ENCODE peak calls at places on chromosome 14, in four cellular contexts. One of them, this sample, is unnamed.

GRCh38 chr14:101105045-101105444 is 201.5 kb upstream of the RTL1 start:
- DNase-seq in H1: no peak
- DNase-seq in HepG2: no peak
- DNase-seq in SK-N-SH: no peak
- DNase-seq in this sample: no peak

GRCh38 chr14:75531660-75532317 is 9.5 kb downstream of the BATF start:
- DNase-seq in H1: no peak
- DNase-seq in HepG2: no peak
- DNase-seq in SK-N-SH: no peak
- DNase-seq in this sample: no peak

GRCh38 chr14:97369901-97370300 is 572.7 kb downstream of the VRK1 start:
- DNase-seq in H1: no peak
- DNase-seq in HepG2: no peak
- DNase-seq in SK-N-SH: no peak
- DNase-seq in this sample: no peak

GRCh38 chr14:32986791-32987545 is 48.3 kb downstream of the NPAS3 start:
- DNase-seq in H1: no peak
- DNase-seq in HepG2: no peak
- DNase-seq in SK-N-SH: no peak
- DNase-seq in this sample: no peak

GRCh38 chr14:99383457-99384428 is 96.9 kb downstream of the SETD3 start:
- DNase-seq in H1: no peak
- DNase-seq in HepG2: no peak
- DNase-seq in SK-N-SH: no peak
- DNase-seq in this sample: no peak

GRCh38 chr14:86346818-86347384 is 817.0 kb downstream of the FLRT2 start:
- DNase-seq in H1: no peak
- DNase-seq in HepG2: no peak
- DNase-seq in SK-N-SH: no peak
- DNase-seq in this sample: no peak

GRCh38 chr14:91996951-91997371 is 42.9 kb downstream of the TRIP11 start:
- DNase-seq in H1: no peak
- DNase-seq in HepG2: peak
- DNase-seq in SK-N-SH: peak
- DNase-seq in this sample: no peak

GRCh38 chr14:79971330-79971729 is 240.0 kb downstream of the DIO2 start:
- DNase-seq in H1: no peak
- DNase-seq in HepG2: no peak
- DNase-seq in SK-N-SH: no peak
- DNase-seq in this sample: no peak

GRCh38 chr14:22370084-22370847 is 218.8 kb downstream of the DAD1 start:
- DNase-seq in H1: no peak
- DNase-seq in HepG2: no peak
- DNase-seq in SK-N-SH: no peak
- DNase-seq in this sample: no peak

GRCh38 chr14:32761381-32761968 is 177.2 kb upstream of the NPAS3 start:
- DNase-seq in H1: no peak
- DNase-seq in HepG2: no peak
- DNase-seq in SK-N-SH: no peak
- DNase-seq in this sample: no peak

GRCh38 chr14:100402631-100403030 is 79.5 kb downstream of the SLC25A47 start:
- DNase-seq in H1: no peak
- DNase-seq in HepG2: no peak
- DNase-seq in SK-N-SH: no peak
- DNase-seq in this sample: no peak

GRCh38 chr14:57918791-57919190 is 52.9 kb upstream of the SLC35F4 start:
- DNase-seq in H1: no peak
- DNase-seq in HepG2: no peak
- DNase-seq in SK-N-SH: no peak
- DNase-seq in this sample: no peak

GRCh38 chr14:35201066-35201465 is 78.7 kb downstream of the PRORP start:
- DNase-seq in H1: no peak
- DNase-seq in HepG2: no peak
- DNase-seq in SK-N-SH: no peak
- DNase-seq in this sample: no peak

GRCh38 chr14:32457213-32457920 is 128.3 kb downstream of the AKAP6 start:
- DNase-seq in H1: no peak
- DNase-seq in HepG2: no peak
- DNase-seq in SK-N-SH: peak
- DNase-seq in this sample: no peak

GRCh38 chr14:73896521-73896920 is 9.9 kb downstream of the ZNF410 start:
- DNase-seq in H1: no peak
- DNase-seq in HepG2: no peak
- DNase-seq in SK-N-SH: no peak
- DNase-seq in this sample: no peak

GRCh38 chr14:103223818-103224352 is 100.6 kb downstream of the TNFAIP2 start:
- DNase-seq in H1: no peak
- DNase-seq in HepG2: no peak
- DNase-seq in SK-N-SH: no peak
- DNase-seq in this sample: no peak

GRCh38 chr14:47154276-47154797 is 502.8 kb upstream of the RPL10L start:
- DNase-seq in H1: no peak
- DNase-seq in HepG2: no peak
- DNase-seq in SK-N-SH: no peak
- DNase-seq in this sample: no peak

GRCh38 chr14:77124345-77125274 is 17.0 kb downstream of the ZDHHC22 start:
- DNase-seq in H1: no peak
- DNase-seq in HepG2: no peak
- DNase-seq in SK-N-SH: peak
- DNase-seq in this sample: no peak

GRCh38 chr14:71139058-71139946 is 232.0 kb downstream of the PCNX1 start:
- DNase-seq in H1: peak
- DNase-seq in HepG2: peak
- DNase-seq in SK-N-SH: peak
- DNase-seq in this sample: peak

GRCh38 chr14:100606687-100607610 is 19.7 kb upstream of the BEGAIN start:
- DNase-seq in H1: no peak
- DNase-seq in HepG2: no peak
- DNase-seq in SK-N-SH: peak
- DNase-seq in this sample: no peak

GRCh38 chr14:33564774-33565630 is 385.9 kb downstream of the EGLN3 start:
- DNase-seq in H1: peak
- DNase-seq in HepG2: peak
- DNase-seq in SK-N-SH: no peak
- DNase-seq in this sample: peak

GRCh38 chr14:61618448-61618847 is 76.9 kb upstream of the HIF1A start:
- DNase-seq in H1: no peak
- DNase-seq in HepG2: no peak
- DNase-seq in SK-N-SH: no peak
- DNase-seq in this sample: no peak

GRCh38 chr14:61623927-61624326 is 71.4 kb upstream of the HIF1A start:
- DNase-seq in H1: no peak
- DNase-seq in HepG2: no peak
- DNase-seq in SK-N-SH: no peak
- DNase-seq in this sample: no peak

GRCh38 chr14:61619494-61619893 is 75.8 kb upstream of the HIF1A start:
- DNase-seq in H1: no peak
- DNase-seq in HepG2: no peak
- DNase-seq in SK-N-SH: no peak
- DNase-seq in this sample: no peak

GRCh38 chr14:61621444-61621843 is 73.9 kb upstream of the HIF1A start:
- DNase-seq in H1: no peak
- DNase-seq in HepG2: no peak
- DNase-seq in SK-N-SH: no peak
- DNase-seq in this sample: no peak

GRCh38 chr14:61620130-61620946 is 75.0 kb upstream of the HIF1A start:
- DNase-seq in H1: no peak
- DNase-seq in HepG2: peak
- DNase-seq in SK-N-SH: no peak
- DNase-seq in this sample: peak
- H3K27ac ChIP-seq in H1: no peak
- H3K27ac ChIP-seq in HepG2: no peak
- H3K27ac ChIP-seq in SK-N-SH: peak
- H3K27ac ChIP-seq in this sample: no peak

GRCh38 chr14:93103392-93104080 is 12.2 kb downstream of the ITPK1 start:
- DNase-seq in H1: no peak
- DNase-seq in HepG2: no peak
- DNase-seq in SK-N-SH: peak
- DNase-seq in this sample: peak
- TF ChIP-seq TCF12 in H1: no peak
- TF ChIP-seq TCF12 in HepG2: no peak
- TF ChIP-seq TCF12 in SK-N-SH: no peak
- TF ChIP-seq TCF12 in this sample: no peak

GRCh38 chr14:24188251-24189058 is at the start of gene IPO4:
- DNase-seq in H1: peak
- DNase-seq in HepG2: peak
- DNase-seq in SK-N-SH: peak
- DNase-seq in this sample: peak
- H3K4me2 ChIP-seq in H1: peak
- H3K4me2 ChIP-seq in HepG2: peak
- H3K4me2 ChIP-seq in SK-N-SH: peak
- H3K4me2 ChIP-seq in this sample: peak

DNA sequence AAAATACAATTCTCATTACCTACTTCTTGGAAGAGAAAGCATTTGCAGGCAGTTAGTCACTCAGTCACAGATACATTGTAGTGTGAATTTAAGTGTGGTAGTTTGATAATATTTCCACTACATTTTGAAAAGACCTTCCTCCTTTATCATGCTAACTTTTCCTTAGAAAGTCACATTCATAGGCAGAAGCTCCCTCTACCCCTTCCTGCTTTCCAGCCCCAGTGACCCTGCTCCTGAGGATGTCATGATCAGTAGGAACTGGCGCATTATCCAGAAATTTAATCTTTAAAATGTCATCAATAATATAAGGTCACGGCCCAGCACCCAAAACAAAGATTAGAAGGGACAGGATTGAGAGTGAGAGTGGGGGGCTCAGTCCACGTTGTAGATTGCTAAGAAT is 707.4 kb upstream of the STXBP6 start:
- DNase-seq in H1: no peak
- DNase-seq in HepG2: no peak
- DNase-seq in SK-N-SH: no peak
- DNase-seq in this sample: no peak
- H3K27ac ChIP-seq in H1: peak
- H3K27ac ChIP-seq in HepG2: no peak
- H3K27ac ChIP-seq in SK-N-SH: no peak
- H3K27ac ChIP-seq in this sample: no peak

DNA sequence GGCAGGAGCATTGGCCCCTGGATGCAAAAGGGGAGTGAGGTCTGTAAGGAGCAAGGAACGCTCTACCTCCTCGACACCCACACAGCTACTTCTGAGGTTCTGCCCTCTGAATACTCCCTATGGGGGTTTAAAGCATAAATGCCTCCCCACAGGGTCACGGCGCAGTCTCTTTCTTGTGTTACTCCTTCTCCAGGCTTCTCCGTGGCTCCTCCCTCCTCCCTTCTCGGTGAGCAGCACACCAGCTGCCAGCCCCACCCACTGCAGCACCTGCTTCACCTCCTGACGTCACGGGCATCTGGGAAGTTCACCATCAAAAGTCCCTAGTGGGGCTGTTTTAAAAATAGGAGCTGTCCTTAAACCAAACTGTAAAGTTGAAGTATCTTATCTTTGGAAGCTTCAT is 67.3 kb downstream of the SPTB start:
- DNase-seq in H1: no peak
- DNase-seq in HepG2: no peak
- DNase-seq in SK-N-SH: no peak
- DNase-seq in this sample: no peak
- TF ChIP-seq TCF12 in H1: no peak
- TF ChIP-seq TCF12 in HepG2: no peak
- TF ChIP-seq TCF12 in SK-N-SH: no peak
- TF ChIP-seq TCF12 in this sample: peak

DNA sequence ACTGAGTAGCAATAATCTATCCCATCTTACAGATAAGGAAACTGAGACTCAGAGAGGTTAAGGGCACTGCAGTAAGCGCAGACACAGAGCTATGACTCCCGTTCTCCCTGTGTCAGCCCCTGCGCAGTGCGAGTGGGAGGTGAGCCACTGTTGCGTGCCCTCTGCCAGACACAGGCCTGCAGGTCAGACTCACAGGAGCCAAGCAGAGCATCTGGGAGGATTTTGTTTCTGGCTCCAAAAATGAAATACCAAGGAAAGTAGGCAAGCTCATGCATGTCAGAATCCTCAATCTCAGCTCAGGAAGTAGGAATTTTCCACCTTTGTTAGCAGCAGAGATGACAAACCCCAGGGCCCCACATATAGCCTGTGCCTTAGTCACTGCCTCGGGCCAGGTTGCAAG is 11.2 kb downstream of the BDKRB2 start:
- DNase-seq in H1: no peak
- DNase-seq in HepG2: no peak
- DNase-seq in SK-N-SH: no peak
- DNase-seq in this sample: no peak
- H3K4me2 ChIP-seq in H1: no peak
- H3K4me2 ChIP-seq in HepG2: no peak
- H3K4me2 ChIP-seq in SK-N-SH: no peak
- H3K4me2 ChIP-seq in this sample: no peak

GRCh38 chr14:88363624-88364023 is 21.8 kb upstream of the SPATA7 start:
- DNase-seq in H1: no peak
- DNase-seq in HepG2: no peak
- DNase-seq in SK-N-SH: no peak
- DNase-seq in this sample: no peak
- H3K27ac ChIP-seq in H1: no peak
- H3K27ac ChIP-seq in HepG2: no peak
- H3K27ac ChIP-seq in SK-N-SH: no peak
- H3K27ac ChIP-seq in this sample: no peak

This sample was measured in GM12878.